ENCODE peak calls at places on chromosomes 13 and 19, in nine cellular contexts. One of them, this sample, is unnamed.

GRCh38 chr19:9796113-9796773 is 22.6 kb downstream of the FBXL12 start:
- DNase-seq in ELR: peak; percentile 89
- DNase-seq in stimulated activated CD8-positive, alpha-beta memory T cell treated with anti-CD3 and anti-CD28 coated beads, Interleukin-7, amount 100 ng/mL, for 48 hours: peak; percentile 78
- DNase-seq in stimulated activated naive B cell treated with anti-CD40 and anti-IgM and Interleukin-4, amounts not matched to agents 10 μg/mL and 1 μg/mL and 100 μg/mL, for 72 hours: peak; percentile 80
- DNase-seq in substantia nigra: peak; percentile 71
- DNase-seq in WERI-Rb-1: peak; percentile 85
- DNase-seq in GM23248: peak; percentile 88
- DNase-seq in activated naive CD4-positive, alpha-beta T cell: peak; percentile 63
- DNase-seq in psoas muscle: peak; percentile 71
- DNase-seq in this sample: peak; percentile 80

GRCh38 chr19:9757544-9758501 is 10.7 kb downstream of the ZNF846 start:
- DNase-seq in substantia nigra: no peak
- DNase-seq in psoas muscle: no peak
- DNase-seq in activated naive CD4-positive, alpha-beta T cell: no peak
- DNase-seq in WERI-Rb-1: no peak
- DNase-seq in ELR: peak; percentile 3
- DNase-seq in stimulated activated CD8-positive, alpha-beta memory T cell treated with anti-CD3 and anti-CD28 coated beads, Interleukin-7, amount 100 ng/mL, for 48 hours: no peak
- DNase-seq in stimulated activated naive B cell treated with anti-CD40 and anti-IgM and Interleukin-4, amounts not matched to agents 10 μg/mL and 1 μg/mL and 100 μg/mL, for 72 hours: no peak
- DNase-seq in GM23248: peak; percentile 12
- DNase-seq in this sample: no peak

GRCh38 chr19:6424190-6424938 is at the start of gene KHSRP:
- DNase-seq in stimulated activated naive B cell treated with anti-CD40 and anti-IgM and Interleukin-4, amounts not matched to agents 10 μg/mL and 1 μg/mL and 100 μg/mL, for 72 hours: no peak
- DNase-seq in GM23248: peak; percentile 42
- DNase-seq in activated naive CD4-positive, alpha-beta T cell: no peak
- DNase-seq in ELR: peak; percentile 35
- DNase-seq in WERI-Rb-1: no peak
- DNase-seq in substantia nigra: no peak
- DNase-seq in psoas muscle: peak; percentile 100
- DNase-seq in stimulated activated CD8-positive, alpha-beta memory T cell treated with anti-CD3 and anti-CD28 coated beads, Interleukin-7, amount 100 ng/mL, for 48 hours: no peak
- DNase-seq in this sample: peak; percentile 47

GRCh38 chr19:13839938-13840750 is 36.8 kb upstream of the NANOS3 start:
- DNase-seq in stimulated activated naive B cell treated with anti-CD40 and anti-IgM and Interleukin-4, amounts not matched to agents 10 μg/mL and 1 μg/mL and 100 μg/mL, for 72 hours: no peak
- DNase-seq in activated naive CD4-positive, alpha-beta T cell: no peak
- DNase-seq in ELR: peak; percentile 88
- DNase-seq in substantia nigra: no peak
- DNase-seq in psoas muscle: peak; percentile 76
- DNase-seq in WERI-Rb-1: no peak
- DNase-seq in GM23248: peak; percentile 94
- DNase-seq in stimulated activated CD8-positive, alpha-beta memory T cell treated with anti-CD3 and anti-CD28 coated beads, Interleukin-7, amount 100 ng/mL, for 48 hours: no peak
- DNase-seq in this sample: peak; percentile 75

GRCh38 chr13:50410921-50411712 is 395.9 kb downstream of the KCNRG start:
- DNase-seq in substantia nigra: no peak
- DNase-seq in psoas muscle: no peak
- DNase-seq in WERI-Rb-1: no peak
- DNase-seq in activated naive CD4-positive, alpha-beta T cell: no peak
- DNase-seq in ELR: peak; percentile 90
- DNase-seq in GM23248: peak; percentile 92
- DNase-seq in stimulated activated CD8-positive, alpha-beta memory T cell treated with anti-CD3 and anti-CD28 coated beads, Interleukin-7, amount 100 ng/mL, for 48 hours: peak; percentile 5
- DNase-seq in stimulated activated naive B cell treated with anti-CD40 and anti-IgM and Interleukin-4, amounts not matched to agents 10 μg/mL and 1 μg/mL and 100 μg/mL, for 72 hours: no peak
- DNase-seq in this sample: peak; percentile 36

GRCh38 chr13:44692173-44692713 is 116.1 kb upstream of the TSC22D1 start:
- DNase-seq in stimulated activated naive B cell treated with anti-CD40 and anti-IgM and Interleukin-4, amounts not matched to agents 10 μg/mL and 1 μg/mL and 100 μg/mL, for 72 hours: peak; percentile 20
- DNase-seq in activated naive CD4-positive, alpha-beta T cell: no peak
- DNase-seq in WERI-Rb-1: no peak
- DNase-seq in substantia nigra: no peak
- DNase-seq in ELR: peak; percentile 61
- DNase-seq in GM23248: no peak
- DNase-seq in stimulated activated CD8-positive, alpha-beta memory T cell treated with anti-CD3 and anti-CD28 coated beads, Interleukin-7, amount 100 ng/mL, for 48 hours: no peak
- DNase-seq in psoas muscle: no peak
- DNase-seq in this sample: no peak

GRCh38 chr13:21970172-21970571 is 299.3 kb downstream of the FGF9 start:
- DNase-seq in psoas muscle: no peak
- DNase-seq in stimulated activated naive B cell treated with anti-CD40 and anti-IgM and Interleukin-4, amounts not matched to agents 10 μg/mL and 1 μg/mL and 100 μg/mL, for 72 hours: no peak
- DNase-seq in activated naive CD4-positive, alpha-beta T cell: no peak
- DNase-seq in GM23248: no peak
- DNase-seq in substantia nigra: no peak
- DNase-seq in ELR: no peak
- DNase-seq in WERI-Rb-1: no peak
- DNase-seq in stimulated activated CD8-positive, alpha-beta memory T cell treated with anti-CD3 and anti-CD28 coated beads, Interleukin-7, amount 100 ng/mL, for 48 hours: no peak
- DNase-seq in this sample: no peak

GRCh38 chr13:109785892-109786450 is 412 bp downstream of the IRS2 start:
- DNase-seq in GM23248: peak; percentile 66
- DNase-seq in ELR: peak; percentile 40
- DNase-seq in activated naive CD4-positive, alpha-beta T cell: peak; percentile 49
- DNase-seq in WERI-Rb-1: no peak
- DNase-seq in stimulated activated naive B cell treated with anti-CD40 and anti-IgM and Interleukin-4, amounts not matched to agents 10 μg/mL and 1 μg/mL and 100 μg/mL, for 72 hours: peak; percentile 21
- DNase-seq in substantia nigra: no peak
- DNase-seq in psoas muscle: peak; percentile 46
- DNase-seq in stimulated activated CD8-positive, alpha-beta memory T cell treated with anti-CD3 and anti-CD28 coated beads, Interleukin-7, amount 100 ng/mL, for 48 hours: no peak
- DNase-seq in this sample: no peak

GRCh38 chr19:7506385-7507328 is 9.2 kb upstream of the ZNF358 start:
- DNase-seq in stimulated activated naive B cell treated with anti-CD40 and anti-IgM and Interleukin-4, amounts not matched to agents 10 μg/mL and 1 μg/mL and 100 μg/mL, for 72 hours: peak; percentile 44
- DNase-seq in stimulated activated CD8-positive, alpha-beta memory T cell treated with anti-CD3 and anti-CD28 coated beads, Interleukin-7, amount 100 ng/mL, for 48 hours: peak; percentile 65
- DNase-seq in substantia nigra: peak; percentile 50
- DNase-seq in psoas muscle: peak; percentile 85
- DNase-seq in activated naive CD4-positive, alpha-beta T cell: peak; percentile 16
- DNase-seq in WERI-Rb-1: peak; percentile 72
- DNase-seq in GM23248: peak; percentile 73
- DNase-seq in ELR: peak; percentile 90
- DNase-seq in this sample: peak; percentile 98

GRCh38 chr19:32519023-32519422 is 62.0 kb upstream of the PDCD5 start:
- DNase-seq in substantia nigra: no peak
- DNase-seq in ELR: no peak
- DNase-seq in psoas muscle: no peak
- DNase-seq in WERI-Rb-1: no peak
- DNase-seq in stimulated activated naive B cell treated with anti-CD40 and anti-IgM and Interleukin-4, amounts not matched to agents 10 μg/mL and 1 μg/mL and 100 μg/mL, for 72 hours: no peak
- DNase-seq in GM23248: no peak
- DNase-seq in activated naive CD4-positive, alpha-beta T cell: no peak
- DNase-seq in stimulated activated CD8-positive, alpha-beta memory T cell treated with anti-CD3 and anti-CD28 coated beads, Interleukin-7, amount 100 ng/mL, for 48 hours: no peak
- DNase-seq in this sample: no peak

GRCh38 chr13:85512421-85512820 is 286.8 kb downstream of the SLITRK6 start:
- DNase-seq in stimulated activated CD8-positive, alpha-beta memory T cell treated with anti-CD3 and anti-CD28 coated beads, Interleukin-7, amount 100 ng/mL, for 48 hours: no peak
- DNase-seq in stimulated activated naive B cell treated with anti-CD40 and anti-IgM and Interleukin-4, amounts not matched to agents 10 μg/mL and 1 μg/mL and 100 μg/mL, for 72 hours: no peak
- DNase-seq in GM23248: no peak
- DNase-seq in activated naive CD4-positive, alpha-beta T cell: no peak
- DNase-seq in psoas muscle: no peak
- DNase-seq in substantia nigra: no peak
- DNase-seq in WERI-Rb-1: no peak
- DNase-seq in ELR: no peak
- DNase-seq in this sample: no peak

GRCh38 chr13:110993788-110994187 is 78.9 kb upstream of the ANKRD10 start:
- DNase-seq in substantia nigra: no peak
- DNase-seq in GM23248: no peak
- DNase-seq in WERI-Rb-1: peak; percentile 30
- DNase-seq in ELR: no peak
- DNase-seq in activated naive CD4-positive, alpha-beta T cell: no peak
- DNase-seq in psoas muscle: no peak
- DNase-seq in stimulated activated CD8-positive, alpha-beta memory T cell treated with anti-CD3 and anti-CD28 coated beads, Interleukin-7, amount 100 ng/mL, for 48 hours: no peak
- DNase-seq in stimulated activated naive B cell treated with anti-CD40 and anti-IgM and Interleukin-4, amounts not matched to agents 10 μg/mL and 1 μg/mL and 100 μg/mL, for 72 hours: no peak
- DNase-seq in this sample: no peak

GRCh38 chr13:42486711-42487198 is 87.2 kb upstream of the TNFSF11 start:
- DNase-seq in ELR: peak; percentile 90
- DNase-seq in WERI-Rb-1: no peak
- DNase-seq in stimulated activated CD8-positive, alpha-beta memory T cell treated with anti-CD3 and anti-CD28 coated beads, Interleukin-7, amount 100 ng/mL, for 48 hours: no peak
- DNase-seq in activated naive CD4-positive, alpha-beta T cell: no peak
- DNase-seq in substantia nigra: no peak
- DNase-seq in psoas muscle: no peak
- DNase-seq in stimulated activated naive B cell treated with anti-CD40 and anti-IgM and Interleukin-4, amounts not matched to agents 10 μg/mL and 1 μg/mL and 100 μg/mL, for 72 hours: no peak
- DNase-seq in GM23248: peak; percentile 69
- DNase-seq in this sample: no peak

GRCh38 chr13:19781526-19781925 is 1.2 kb downstream of the PSPC1 start:
- DNase-seq in activated naive CD4-positive, alpha-beta T cell: no peak
- DNase-seq in psoas muscle: no peak
- DNase-seq in substantia nigra: no peak
- DNase-seq in stimulated activated naive B cell treated with anti-CD40 and anti-IgM and Interleukin-4, amounts not matched to agents 10 μg/mL and 1 μg/mL and 100 μg/mL, for 72 hours: no peak
- DNase-seq in ELR: peak; percentile 15
- DNase-seq in WERI-Rb-1: no peak
- DNase-seq in GM23248: peak; percentile 15
- DNase-seq in stimulated activated CD8-positive, alpha-beta memory T cell treated with anti-CD3 and anti-CD28 coated beads, Interleukin-7, amount 100 ng/mL, for 48 hours: no peak
- DNase-seq in this sample: no peak

GRCh38 chr19:43464089-43464775 is 1.2 kb downstream of the LYPD3 start:
- DNase-seq in activated naive CD4-positive, alpha-beta T cell: peak; percentile 80
- DNase-seq in WERI-Rb-1: peak; percentile 67
- DNase-seq in GM23248: peak; percentile 81
- DNase-seq in stimulated activated naive B cell treated with anti-CD40 and anti-IgM and Interleukin-4, amounts not matched to agents 10 μg/mL and 1 μg/mL and 100 μg/mL, for 72 hours: no peak
- DNase-seq in substantia nigra: peak; percentile 51
- DNase-seq in ELR: no peak
- DNase-seq in psoas muscle: peak; percentile 74
- DNase-seq in stimulated activated CD8-positive, alpha-beta memory T cell treated with anti-CD3 and anti-CD28 coated beads, Interleukin-7, amount 100 ng/mL, for 48 hours: no peak
- DNase-seq in this sample: peak; percentile 70

GRCh38 chr19:7769171-7769570 is 6.1 kb downstream of the CLEC4M start:
- DNase-seq in substantia nigra: no peak
- DNase-seq in stimulated activated CD8-positive, alpha-beta memory T cell treated with anti-CD3 and anti-CD28 coated beads, Interleukin-7, amount 100 ng/mL, for 48 hours: no peak
- DNase-seq in WERI-Rb-1: peak; percentile 60
- DNase-seq in stimulated activated naive B cell treated with anti-CD40 and anti-IgM and Interleukin-4, amounts not matched to agents 10 μg/mL and 1 μg/mL and 100 μg/mL, for 72 hours: no peak
- DNase-seq in psoas muscle: no peak
- DNase-seq in ELR: no peak
- DNase-seq in activated naive CD4-positive, alpha-beta T cell: no peak
- DNase-seq in GM23248: no peak
- DNase-seq in this sample: no peak

GRCh38 chr13:25064396-25064795 is 31.5 kb upstream of the PABPC3 start:
- DNase-seq in ELR: no peak
- DNase-seq in psoas muscle: no peak
- DNase-seq in substantia nigra: no peak
- DNase-seq in activated naive CD4-positive, alpha-beta T cell: no peak
- DNase-seq in WERI-Rb-1: no peak
- DNase-seq in stimulated activated CD8-positive, alpha-beta memory T cell treated with anti-CD3 and anti-CD28 coated beads, Interleukin-7, amount 100 ng/mL, for 48 hours: no peak
- DNase-seq in stimulated activated naive B cell treated with anti-CD40 and anti-IgM and Interleukin-4, amounts not matched to agents 10 μg/mL and 1 μg/mL and 100 μg/mL, for 72 hours: no peak
- DNase-seq in GM23248: no peak
- DNase-seq in this sample: no peak